ENCODE peak calls at places on chromosomes 6 and 20, in six cellular contexts. A, I, C, M, S and E are unnamed samples.
A peak's percentile ranks its signal among the peaks of the same experiment; 100 is the strongest.

GRCh38 chr20:60266184-60266823 is 308.1 kb downstream of the CDH26 start:
- DNase-seq in A (no peak), I (no peak), C (no peak), M (no peak), S (no peak), E (no peak)

GRCh38 chr20:20713244-20713765 is 861 bp upstream of the RALGAPA2 start:
- DNase-seq in A (peak; percentile 22), I (no peak), C (no peak), M (no peak), S (no peak), E (no peak)

GRCh38 chr6:138677538-138677937 is 96.0 kb upstream of the CCDC28A start:
- DNase-seq in A (no peak), I (no peak), C (no peak), M (no peak), S (no peak), E (no peak)

GRCh38 chr20:48437146-48437545 is 390.7 kb downstream of the PREX1 start:
- DNase-seq in A (no peak), I (no peak), C (no peak), M (no peak), S (no peak), E (no peak)

GRCh38 chr6:139522471-139523220 is 148.2 kb upstream of the CITED2 start:
- DNase-seq in A (no peak), I (no peak), C (no peak), M (no peak), S (no peak), E (no peak)

GRCh38 chr20:584375-585301 is 25.5 kb downstream of the TCF15 start:
- DNase-seq in A (peak; percentile 35), I (no peak), C (peak; percentile 28), M (no peak), S (no peak), E (peak; percentile 43)

GRCh38 chr6:105510746-105511145 is 107.9 kb upstream of the PREP start:
- DNase-seq in A (no peak), I (no peak), C (no peak), M (no peak), S (no peak), E (no peak)

GRCh38 chr6:123953920-123954319 is 150.3 kb downstream of the NKAIN2 start:
- DNase-seq in A (no peak), I (no peak), C (no peak), M (no peak), S (no peak), E (no peak)

GRCh38 chr20:59850018-59850641 is 83.3 kb downstream of the SYCP2 start:
- DNase-seq in A (peak; percentile 56), I (peak; percentile 9), C (peak; percentile 37), M (no peak), S (peak; percentile 30), E (peak; percentile 28)

GRCh38 chr6:53830356-53830755 is 35.6 kb downstream of the LRRC1 start:
- DNase-seq in A (no peak), I (no peak), C (no peak), M (no peak), S (no peak), E (no peak)

GRCh38 chr6:130359736-130360135 is 6.1 kb upstream of the TMEM200A start:
- DNase-seq in A (no peak), I (no peak), C (no peak), M (no peak), S (no peak), E (no peak)

GRCh38 chr6:151209071-151209831 is 30.5 kb upstream of the AKAP12 start:
- DNase-seq in A (peak; percentile 24), I (no peak), C (no peak), M (no peak), S (no peak), E (peak; percentile 53)

GRCh38 chr20:23625236-23625964 is 12.4 kb downstream of the CST3 start:
- DNase-seq in A (no peak), I (no peak), C (no peak), M (no peak), S (no peak), E (no peak)

GRCh38 chr20:63386491-63386890 is 25.3 kb upstream of the CHRNA4 start:
- DNase-seq in A (no peak), I (no peak), C (no peak), M (no peak), S (no peak), E (no peak)

GRCh38 chr6:43976706-43977403 is 150.4 kb downstream of the MRPL14 start:
- DNase-seq in A (no peak), I (no peak), C (no peak), M (no peak), S (no peak), E (no peak)

GRCh38 chr6:156060013-156060412 is 604.4 kb upstream of the NOX3 start:
- DNase-seq in A (no peak), I (no peak), C (no peak), M (no peak), S (no peak), E (no peak)

GRCh38 chr6:167394820-167395219 is 69.9 kb downstream of the TTLL2 start:
- DNase-seq in A (no peak), I (no peak), C (no peak), M (no peak), S (no peak), E (no peak)

GRCh38 chr6:36769161-36769675 is 70.0 kb downstream of the CPNE5 start:
- DNase-seq in A (no peak), I (no peak), C (no peak), M (peak; percentile 19), S (no peak), E (no peak)

GRCh38 chr20:36582322-36582721 is 8.9 kb downstream of the TGIF2 start:
- DNase-seq in A (no peak), I (no peak), C (no peak), M (no peak), S (no peak), E (no peak)

DNA sequence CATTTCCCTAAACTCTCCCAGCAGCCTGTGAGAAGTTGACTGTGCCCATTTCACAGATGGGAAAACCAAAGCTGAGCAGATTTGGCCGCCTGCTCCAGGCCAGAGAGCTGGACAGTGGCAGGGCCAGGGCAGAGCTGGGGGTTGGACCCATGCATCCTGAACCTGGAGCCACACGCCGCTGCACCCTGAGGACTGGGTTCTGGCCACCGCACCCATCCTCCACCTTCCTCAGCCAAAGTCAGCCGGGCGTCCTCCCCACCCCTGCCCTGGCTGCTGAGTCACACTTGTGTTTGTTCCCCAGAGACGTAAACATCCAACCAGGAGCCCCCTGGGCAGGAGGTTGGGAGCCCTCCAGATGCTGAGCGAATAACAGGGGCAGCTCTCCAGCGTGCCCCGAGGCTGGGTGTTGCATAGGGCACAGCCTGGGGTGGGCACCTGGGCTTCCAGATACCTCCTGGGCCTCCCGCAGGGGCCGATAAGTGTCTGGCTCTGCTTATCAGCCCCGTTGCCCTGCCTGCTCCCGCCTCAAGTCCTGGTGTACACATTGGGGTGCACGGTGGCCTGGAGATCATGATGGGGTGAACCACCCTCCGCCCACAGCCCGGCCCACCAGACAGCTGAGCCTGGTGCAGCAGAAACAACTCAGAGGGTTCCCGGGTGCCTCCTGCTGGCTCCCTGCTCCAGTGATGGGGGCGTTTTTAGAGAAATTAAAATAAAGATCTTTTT is 23.8 kb downstream of the RBM38 start:
- DNase-seq in A (no peak), I (no peak), C (peak; percentile 77), M (no peak), S (no peak), E (no peak)
- TF ChIP-seq ZNF274 in A (no peak), I (no peak), C (no peak), M (no peak), S (no peak), E (no peak)

DNA sequence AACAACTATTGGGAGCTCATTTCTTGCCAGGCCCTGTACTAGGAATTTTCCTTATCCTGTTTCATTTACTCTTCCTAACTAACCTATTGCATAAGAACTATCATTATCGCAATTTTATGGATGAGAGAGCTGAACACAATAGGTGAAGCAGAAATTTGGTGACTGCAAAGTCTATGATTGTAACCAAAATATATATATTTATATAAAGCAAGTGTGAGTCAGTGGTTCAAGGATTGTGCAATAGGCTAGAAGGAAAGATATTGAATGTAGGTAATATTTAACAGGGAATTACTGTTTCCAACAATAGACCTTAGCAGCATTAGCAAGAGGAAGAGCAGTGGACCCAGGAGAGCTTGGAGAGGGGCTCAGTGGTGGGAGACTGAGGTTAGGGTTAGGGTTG is 181.2 kb upstream of the TENT5A start:
- DNase-seq in A (peak; percentile 32), I (no peak), C (no peak), M (no peak), S (no peak), E (no peak)
- TF ChIP-seq ZNF274 in A (no peak), I (no peak), C (no peak), M (no peak), S (no peak), E (no peak)

GRCh38 chr6:88047510-88048150 is at the start of gene SPACA1:
- DNase-seq in A (no peak), I (no peak), C (no peak), M (no peak), S (no peak), E (no peak)
- TF ChIP-seq ZNF274 in A (no peak), I (no peak), C (no peak), M (no peak), S (no peak), E (no peak)

GRCh38 chr6:112034236-112034990 is 19.5 kb upstream of the CCN6 start:
- DNase-seq in A (no peak), I (no peak), C (no peak), M (no peak), S (no peak), E (no peak)
- TF ChIP-seq ZNF274 in A (no peak), I (no peak), C (no peak), M (no peak), S (no peak), E (no peak)